ENCODE peak calls at places on chromosomes 5 and 9, in four cellular contexts. A is mesendoderm; O is stimulated activated CD4-positive, alpha-beta T cell treated with anti-CD3 and anti-CD28 coated beads, TNF-alpha, amount 100 ng/mL, for 4 hours; I is mesothelial cell of epicardium. P is an unnamed sample.

GRCh38 chr5:142032747-142033631 is 20.2 kb upstream of the GNPDA1 start:
- DNase-seq in A (no peak), I (no peak), O (no peak), P (no peak)

GRCh38 chr5:41747291-41747690 is 122.9 kb downstream of the OXCT1 start:
- DNase-seq in I (no peak), A (no peak), O (no peak), P (peak)

GRCh38 chr5:122565331-122565730 is 209.5 kb upstream of the SNX2 start:
- DNase-seq in O (no peak), I (no peak), A (peak), P (no peak)

GRCh38 chr9:131475956-131476776 is 26.6 kb upstream of the POMT1 start:
- DNase-seq in I (no peak), A (no peak), O (no peak), P (no peak)

GRCh38 chr9:6473149-6473548 is 60.1 kb downstream of the UHRF2 start:
- DNase-seq in I (no peak), A (no peak), O (no peak), P (no peak)

GRCh38 chr5:141839015-141839513 is 39.1 kb downstream of the PCDH1 start:
- DNase-seq in A (peak), I (no peak), O (no peak), P (no peak)

GRCh38 chr5:149666212-149666852 is 63.8 kb upstream of the PPARGC1B start:
- DNase-seq in O (no peak), I (no peak), A (no peak), P (peak)

GRCh38 chr5:8458038-8458383 is 589.1 kb downstream of the MTRR start:
- DNase-seq in A (no peak), I (no peak), O (no peak), P (peak)

GRCh38 chr9:83800236-83801033 is 17.1 kb downstream of the GKAP1 start:
- DNase-seq in O (no peak), I (no peak), A (no peak), P (no peak)

GRCh38 chr9:74496819-74497749 is at the start of gene RORB:
- DNase-seq in O (no peak), I (peak), A (peak), P (peak)

GRCh38 chr5:110896901-110897300 is 158.1 kb downstream of the SLC25A46 start:
- DNase-seq in A (no peak), O (no peak), I (no peak), P (peak)

GRCh38 chr9:77819672-77820071 is 171.6 kb upstream of the GNA14 start:
- DNase-seq in O (no peak), I (no peak), A (no peak), P (peak)

GRCh38 chr9:112341741-112342140 is 8.3 kb upstream of the PTBP3 start:
- DNase-seq in A (peak), O (no peak), I (no peak), P (no peak)

GRCh38 chr9:93712896-93713295 is 136.5 kb downstream of the PHF2 start:
- DNase-seq in O (no peak), A (no peak), I (no peak), P (no peak)

GRCh38 chr5:172806897-172807672 is 27.0 kb upstream of the ERGIC1 start:
- DNase-seq in I (no peak), A (peak), O (peak), P (peak)

GRCh38 chr5:132850066-132850465 is 16.2 kb downstream of the GDF9 start:
- DNase-seq in A (no peak), O (no peak), I (no peak), P (peak)

GRCh38 chr9:2096376-2096970 is 81.3 kb downstream of the SMARCA2 start:
- DNase-seq in A (peak), O (no peak), I (no peak), P (no peak)

GRCh38 chr9:106892632-106893031 is 29.7 kb downstream of the ZNF462 start:
- DNase-seq in I (peak), O (no peak), A (peak), P (peak)

GRCh38 chr9:13445123-13445522 is 165.6 kb upstream of the MPDZ start:
- DNase-seq in A (no peak), O (no peak), I (no peak), P (no peak)

GRCh38 chr9:74001382-74001781 is 495.8 kb upstream of the RORB start:
- DNase-seq in A (no peak), O (no peak), I (no peak), P (peak)

GRCh38 chr5:43063731-43064171 is 23.6 kb upstream of the ANXA2R start:
- DNase-seq in A (peak), I (no peak), O (no peak), P (peak)

GRCh38 chr9:109728696-109729300 is 51.2 kb upstream of the PALM2AKAP2 start:
- DNase-seq in O (no peak), I (no peak), A (no peak), P (no peak)

GRCh38 chr5:31530541-31531265 is 1.2 kb downstream of the DROSHA start:
- DNase-seq in A (no peak), I (no peak), O (no peak), P (no peak)

GRCh38 chr5:2750758-2751464 is 566 bp downstream of the IRX2 start:
- DNase-seq in O (no peak), A (peak), I (peak), P (no peak)

GRCh38 chr9:13603916-13604315 is 324.4 kb upstream of the MPDZ start:
- DNase-seq in O (no peak), A (no peak), I (no peak), P (no peak)

GRCh38 chr9:5442400-5443011 is 4.8 kb upstream of the PLGRKT start:
- DNase-seq in O (no peak), A (peak), I (no peak), P (peak)

GRCh38 chr5:179306191-179307005 is 38.9 kb downstream of the ADAMTS2 start:
- DNase-seq in I (no peak), A (no peak), O (no peak), P (peak)

GRCh38 chr5:150021491-150022162 is 21.1 kb downstream of the HMGXB3 start:
- DNase-seq in I (no peak), O (no peak), A (peak), P (peak)

GRCh38 chr5:37640088-37640487 is 199.8 kb downstream of the GDNF start:
- DNase-seq in A (no peak), O (no peak), I (no peak), P (no peak)

GRCh38 chr5:1184481-1184880 is 16.9 kb upstream of the SLC6A19 start:
- DNase-seq in I (no peak), A (no peak), O (no peak), P (no peak)

GRCh38 chr5:145980718-145981117 is 44.3 kb downstream of the SH3RF2 start:
- DNase-seq in O (no peak), I (no peak), A (no peak), P (no peak)

GRCh38 chr5:65823174-65823573 is 101.2 kb downstream of the NLN start:
- DNase-seq in I (no peak), A (peak), O (no peak), P (no peak)

GRCh38 chr5:103444333-103445038 is 118.1 kb downstream of the NUDT12 start:
- DNase-seq in I (no peak), A (peak), O (no peak), P (no peak)

GRCh38 chr9:109453210-109453842 is 44.8 kb downstream of the PTPN3 start:
- DNase-seq in I (no peak), A (peak), O (no peak), P (no peak)